ENCODE peak calls at places on chromosomes 6 and 20, in seven cellular contexts. One of them, this sample, is unnamed.
A peak's percentile ranks its signal among the peaks of the same experiment; 100 is the strongest.

GRCh38 chr6:14791525-14791924 is 454.3 kb upstream of the JARID2 start:
- DNase-seq in activated CD8-positive, alpha-beta memory T cell treated with anti-CD3 and anti-CD28 coated beads for 4 hours: no peak
- DNase-seq in anterior cingulate cortex: no peak
- DNase-seq in dermis blood vessel endothelial cell: no peak
- DNase-seq in stimulated activated CD4-positive, alpha-beta T cell treated with anti-CD3 and anti-CD28 coated beads, Interleukin-1b, Interleukin-23, amount 100 ng/mL, for 1 hour: no peak
- DNase-seq in NCI-H460: no peak
- DNase-seq in mesendoderm: no peak
- DNase-seq in this sample: no peak

GRCh38 chr6:106849676-106850332 is 124.7 kb downstream of the CD24 start:
- DNase-seq in activated CD8-positive, alpha-beta memory T cell treated with anti-CD3 and anti-CD28 coated beads for 4 hours: no peak
- DNase-seq in anterior cingulate cortex: no peak
- DNase-seq in dermis blood vessel endothelial cell: no peak
- DNase-seq in stimulated activated CD4-positive, alpha-beta T cell treated with anti-CD3 and anti-CD28 coated beads, Interleukin-1b, Interleukin-23, amount 100 ng/mL, for 1 hour: no peak
- DNase-seq in NCI-H460: no peak
- DNase-seq in mesendoderm: peak; percentile 90
- DNase-seq in this sample: no peak

GRCh38 chr6:44025226-44025625 is 102.0 kb downstream of the MRPL14 start:
- DNase-seq in activated CD8-positive, alpha-beta memory T cell treated with anti-CD3 and anti-CD28 coated beads for 4 hours: no peak
- DNase-seq in anterior cingulate cortex: no peak
- DNase-seq in dermis blood vessel endothelial cell: no peak
- DNase-seq in stimulated activated CD4-positive, alpha-beta T cell treated with anti-CD3 and anti-CD28 coated beads, Interleukin-1b, Interleukin-23, amount 100 ng/mL, for 1 hour: no peak
- DNase-seq in NCI-H460: no peak
- DNase-seq in mesendoderm: no peak
- DNase-seq in this sample: no peak

GRCh38 chr6:83592770-83593394 is 80.5 kb downstream of the PRSS35 start:
- DNase-seq in activated CD8-positive, alpha-beta memory T cell treated with anti-CD3 and anti-CD28 coated beads for 4 hours: no peak
- DNase-seq in anterior cingulate cortex: no peak
- DNase-seq in dermis blood vessel endothelial cell: peak; percentile 36
- DNase-seq in stimulated activated CD4-positive, alpha-beta T cell treated with anti-CD3 and anti-CD28 coated beads, Interleukin-1b, Interleukin-23, amount 100 ng/mL, for 1 hour: no peak
- DNase-seq in NCI-H460: peak; percentile 17
- DNase-seq in mesendoderm: peak; percentile 79
- DNase-seq in this sample: no peak

GRCh38 chr6:40998661-40999060 is 40.4 kb downstream of the UNC5CL start:
- DNase-seq in activated CD8-positive, alpha-beta memory T cell treated with anti-CD3 and anti-CD28 coated beads for 4 hours: no peak
- DNase-seq in anterior cingulate cortex: no peak
- DNase-seq in dermis blood vessel endothelial cell: no peak
- DNase-seq in stimulated activated CD4-positive, alpha-beta T cell treated with anti-CD3 and anti-CD28 coated beads, Interleukin-1b, Interleukin-23, amount 100 ng/mL, for 1 hour: no peak
- DNase-seq in NCI-H460: no peak
- DNase-seq in mesendoderm: peak; percentile 26
- DNase-seq in this sample: no peak

GRCh38 chr20:56520180-56520579 is 4.4 kb upstream of the FAM209A start:
- DNase-seq in activated CD8-positive, alpha-beta memory T cell treated with anti-CD3 and anti-CD28 coated beads for 4 hours: no peak
- DNase-seq in anterior cingulate cortex: no peak
- DNase-seq in dermis blood vessel endothelial cell: no peak
- DNase-seq in stimulated activated CD4-positive, alpha-beta T cell treated with anti-CD3 and anti-CD28 coated beads, Interleukin-1b, Interleukin-23, amount 100 ng/mL, for 1 hour: no peak
- DNase-seq in NCI-H460: no peak
- DNase-seq in mesendoderm: no peak
- DNase-seq in this sample: no peak

GRCh38 chr6:31806470-31807272 is at the start of gene LSM2:
- DNase-seq in activated CD8-positive, alpha-beta memory T cell treated with anti-CD3 and anti-CD28 coated beads for 4 hours: peak; percentile 93
- DNase-seq in anterior cingulate cortex: peak; percentile 94
- DNase-seq in dermis blood vessel endothelial cell: peak; percentile 97
- DNase-seq in stimulated activated CD4-positive, alpha-beta T cell treated with anti-CD3 and anti-CD28 coated beads, Interleukin-1b, Interleukin-23, amount 100 ng/mL, for 1 hour: peak; percentile 98
- DNase-seq in NCI-H460: peak; percentile 91
- DNase-seq in mesendoderm: peak; percentile 98
- DNase-seq in this sample: peak; percentile 81

GRCh38 chr20:45010399-45010828 is 44.1 kb downstream of the STK4 start:
- DNase-seq in activated CD8-positive, alpha-beta memory T cell treated with anti-CD3 and anti-CD28 coated beads for 4 hours: no peak
- DNase-seq in anterior cingulate cortex: no peak
- DNase-seq in dermis blood vessel endothelial cell: no peak
- DNase-seq in stimulated activated CD4-positive, alpha-beta T cell treated with anti-CD3 and anti-CD28 coated beads, Interleukin-1b, Interleukin-23, amount 100 ng/mL, for 1 hour: no peak
- DNase-seq in NCI-H460: no peak
- DNase-seq in mesendoderm: no peak
- DNase-seq in this sample: no peak

GRCh38 chr6:136031982-136032381 is 180.5 kb downstream of the PDE7B start:
- DNase-seq in activated CD8-positive, alpha-beta memory T cell treated with anti-CD3 and anti-CD28 coated beads for 4 hours: no peak
- DNase-seq in anterior cingulate cortex: no peak
- DNase-seq in dermis blood vessel endothelial cell: peak; percentile 78
- DNase-seq in stimulated activated CD4-positive, alpha-beta T cell treated with anti-CD3 and anti-CD28 coated beads, Interleukin-1b, Interleukin-23, amount 100 ng/mL, for 1 hour: no peak
- DNase-seq in NCI-H460: no peak
- DNase-seq in mesendoderm: no peak
- DNase-seq in this sample: no peak